ENCODE peak calls at places on chromosomes 7 and 10, in four cellular contexts. H is H1, T is K562, V is GM12878. E is an unnamed sample.

GRCh38 chr7:70432567-70433001 is 699.4 kb upstream of the GALNT17 start:
- DNase-seq in H (no peak), T (no peak), V (no peak), E (no peak)

GRCh38 chr7:16365177-16365576 is 56.2 kb downstream of the CRPPA start:
- DNase-seq in H (no peak), T (no peak), V (no peak), E (no peak)

GRCh38 chr10:72253002-72253401 is 20.7 kb upstream of the DDIT4 start:
- DNase-seq in H (no peak), T (no peak), V (no peak), E (no peak)

GRCh38 chr10:78765726-78766335 is 302.9 kb upstream of the ZMIZ1 start:
- DNase-seq in H (no peak), T (no peak), V (no peak), E (no peak)

GRCh38 chr10:22027666-22028238 is 24.2 kb upstream of the DNAJC1 start:
- DNase-seq in H (no peak), T (no peak), V (no peak), E (no peak)

GRCh38 chr10:60951272-60951724 is 7.3 kb upstream of the RHOBTB1 start:
- DNase-seq in H (no peak), T (no peak), V (no peak), E (peak; percentile 61)

GRCh38 chr10:44284198-44285084 is 100.5 kb downstream of the CXCL12 start:
- DNase-seq in H (no peak), T (peak; percentile 20), V (no peak), E (no peak)

GRCh38 chr10:393346-393745 is 258.1 kb downstream of the ZMYND11 start:
- DNase-seq in H (no peak), T (no peak), V (no peak), E (no peak)

GRCh38 chr7:8597565-8597964 is 164.2 kb downstream of the NXPH1 start:
- DNase-seq in H (no peak), T (no peak), V (no peak), E (no peak)

GRCh38 chr10:43820663-43821062 is 172.0 kb upstream of the ZNF32 start:
- DNase-seq in H (no peak), T (no peak), V (no peak), E (no peak)

GRCh38 chr10:86333813-86334514 is 32.6 kb downstream of the GRID1 start:
- DNase-seq in H (no peak), T (no peak), V (no peak), E (no peak)

GRCh38 chr10:28652703-28653102 is 24.6 kb upstream of the BAMBI start:
- DNase-seq in H (no peak), T (no peak), V (no peak), E (no peak)

GRCh38 chr10:89853796-89854195 is 152.4 kb downstream of the KIF20B start:
- DNase-seq in H (peak; percentile 39), T (peak; percentile 32), V (no peak), E (no peak)

GRCh38 chr10:123361832-123362231 is 207.6 kb downstream of the BUB3 start:
- DNase-seq in H (no peak), T (no peak), V (no peak), E (no peak)

GRCh38 chr10:88317099-88317498 is 266.0 kb downstream of the RNLS start:
- DNase-seq in H (no peak), T (no peak), V (no peak), E (no peak)

GRCh38 chr7:22318376-22318775 is 38.6 kb downstream of the RAPGEF5 start:
- DNase-seq in H (no peak), T (no peak), V (no peak), E (no peak)
- TF ChIP-seq CHD1 in H (no peak), T (no peak), V (no peak), E (no peak)

GRCh38 chr7:82760092-82760491 is 316.5 kb upstream of the CACNA2D1 start:
- DNase-seq in H (no peak), T (no peak), V (no peak), E (peak; percentile 31)

GRCh38 chr7:82760831-82761230 is 317.3 kb upstream of the CACNA2D1 start:
- DNase-seq in H (no peak), T (no peak), V (no peak), E (peak; percentile 7)

GRCh38 chr7:82762880-82763279 is 319.3 kb upstream of the CACNA2D1 start:
- DNase-seq in H (no peak), T (no peak), V (no peak), E (peak; percentile 47)
- TF ChIP-seq CHD1 in H (no peak), T (no peak), V (no peak), E (no peak)

GRCh38 chr7:37719077-37719476 is 35.5 kb downstream of the GPR141 start:
- DNase-seq in H (no peak), T (no peak), V (no peak), E (no peak)

GRCh38 chr7:37718585-37718984 is 35.0 kb downstream of the GPR141 start:
- DNase-seq in H (no peak), T (no peak), V (no peak), E (no peak)

GRCh38 chr7:37709631-37710509 is 26.3 kb downstream of the GPR141 start:
- DNase-seq in H (no peak), T (no peak), V (peak; percentile 75), E (no peak)

GRCh38 chr7:37713613-37714012 is 30.0 kb downstream of the GPR141 start:
- DNase-seq in H (no peak), T (no peak), V (no peak), E (no peak)

DNA sequence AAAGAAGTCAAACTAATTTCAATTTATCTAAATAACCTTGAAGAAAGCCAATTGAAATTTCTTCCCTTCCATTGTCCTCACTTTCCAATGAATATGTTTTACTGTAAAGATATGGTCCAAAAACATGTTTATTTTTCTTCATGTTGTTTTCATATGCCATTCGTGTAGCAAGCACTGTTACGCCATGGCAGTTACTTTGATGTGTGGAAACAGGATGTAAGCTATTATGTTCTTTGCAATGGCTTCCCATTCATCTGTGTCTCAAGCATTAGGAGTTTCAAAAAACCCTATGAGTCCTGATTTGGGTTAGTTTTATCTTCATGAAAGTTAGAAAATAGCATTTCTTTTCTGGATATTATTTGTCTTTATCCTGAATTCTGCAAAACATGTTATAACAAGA is 31.0 kb downstream of the GPR141 start:
- DNase-seq in H (no peak), T (no peak), V (no peak), E (no peak)
- TF ChIP-seq CHD1 in H (no peak), T (no peak), V (no peak), E (no peak)

GRCh38 chr7:50824882-50825281 is 42.2 kb upstream of the GRB10 start:
- DNase-seq in H (no peak), T (no peak), V (no peak), E (no peak)

GRCh38 chr7:50828801-50829200 is 46.1 kb upstream of the GRB10 start:
- DNase-seq in H (no peak), T (no peak), V (no peak), E (no peak)

GRCh38 chr7:50822716-50823115 is 40.0 kb upstream of the GRB10 start:
- DNase-seq in H (no peak), T (no peak), V (no peak), E (peak; percentile 50)

GRCh38 chr7:50827281-50827680 is 44.6 kb upstream of the GRB10 start:
- DNase-seq in H (no peak), T (no peak), V (no peak), E (no peak)

GRCh38 chr7:50826371-50827172 is 43.9 kb upstream of the GRB10 start:
- DNase-seq in H (no peak), T (peak; percentile 12), V (no peak), E (peak; percentile 87)
- TF ChIP-seq CHD1 in H (no peak), T (no peak), V (no peak), E (no peak)

GRCh38 chr7:112131016-112131415 is 75.2 kb downstream of the DOCK4 start:
- DNase-seq in H (no peak), T (no peak), V (no peak), E (no peak)
- TF ChIP-seq CHD1 in H (no peak), T (no peak), V (no peak), E (no peak)

DNA sequence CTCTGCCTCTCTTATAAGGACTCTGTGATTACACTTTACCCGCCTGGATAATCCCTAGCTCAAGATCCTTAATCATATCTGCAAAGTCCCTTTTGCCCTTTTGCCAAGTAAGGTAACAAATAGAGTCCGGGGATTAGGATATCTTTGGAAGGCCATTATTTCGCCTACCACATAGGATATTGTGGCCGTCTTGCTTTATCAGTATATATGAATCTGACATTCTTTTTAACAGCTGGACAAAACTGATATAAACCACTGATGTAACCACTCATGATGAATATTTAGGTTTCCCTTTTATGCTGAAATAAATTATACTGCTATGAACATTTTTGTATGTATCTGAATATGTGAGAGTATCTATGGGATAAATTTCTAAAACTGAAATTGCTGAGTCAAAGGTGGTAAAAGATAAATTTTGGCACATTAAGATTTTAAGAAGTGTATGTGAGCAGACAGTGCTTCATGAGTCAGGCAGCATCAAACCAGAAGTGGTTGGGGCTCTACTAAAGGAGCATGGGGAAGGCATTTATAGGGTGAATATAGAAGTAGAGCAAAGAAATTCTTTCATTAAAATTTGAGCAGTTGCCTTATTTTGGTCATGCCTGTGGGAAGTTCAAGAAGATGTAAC is 44.7 kb downstream of the AVL9 start:
- DNase-seq in H (no peak), T (peak; percentile 9), V (no peak), E (no peak)
- TF ChIP-seq CHD1 in H (no peak), T (no peak), V (no peak), E (no peak)

DNA sequence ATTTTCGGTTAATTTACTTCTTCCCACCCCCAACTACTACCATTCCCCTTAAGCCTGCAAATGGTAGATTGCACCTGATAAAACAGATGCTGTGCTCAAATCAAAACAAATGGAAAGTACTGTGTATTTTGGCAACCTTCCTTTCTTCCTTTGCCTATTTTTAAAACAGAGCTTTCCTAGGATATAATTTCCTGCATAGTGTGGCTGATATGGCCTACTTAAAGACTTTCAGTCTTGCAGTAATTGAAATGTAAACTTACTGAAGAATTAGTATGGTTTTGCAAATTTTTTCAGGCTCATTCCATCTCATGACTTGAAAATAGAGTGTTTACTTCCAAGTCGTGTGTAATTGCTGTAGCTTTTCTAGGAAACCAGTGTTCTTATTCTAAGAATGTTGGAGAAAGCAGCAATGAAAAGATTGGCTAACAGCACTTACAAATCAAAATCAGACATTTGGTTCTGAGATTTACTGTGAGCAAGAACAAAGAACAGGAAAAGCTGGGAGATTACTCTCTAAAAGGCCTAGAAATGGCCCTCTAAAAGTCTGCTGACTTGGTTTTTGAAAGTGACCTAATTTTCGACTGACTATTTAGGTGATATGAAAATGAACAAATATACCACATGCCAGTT is 52.0 kb downstream of the REEP3 start:
- DNase-seq in H (no peak), T (no peak), V (no peak), E (peak; percentile 87)
- TF ChIP-seq CHD1 in H (no peak), T (no peak), V (no peak), E (no peak)

DNA sequence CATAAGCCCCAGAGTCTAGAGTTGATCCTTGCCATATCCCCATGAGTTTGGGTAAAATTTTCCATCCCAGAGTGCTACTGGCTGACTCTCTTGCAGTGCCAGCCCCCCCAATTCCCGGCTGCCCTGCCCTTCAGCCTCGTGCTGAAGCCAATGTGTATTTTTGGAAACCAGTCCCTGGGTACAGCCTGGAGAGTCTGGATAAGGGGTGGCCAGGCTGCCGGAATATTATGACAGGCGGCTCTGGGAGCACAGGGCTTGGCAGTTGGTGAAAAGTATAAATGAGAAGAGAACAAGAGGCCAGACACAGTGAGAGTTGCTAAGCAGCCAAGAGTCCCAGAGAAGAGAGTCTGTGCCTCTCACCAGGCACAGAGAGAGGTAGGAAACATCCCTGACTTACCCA is 53.6 kb downstream of the TMEM130 start:
- DNase-seq in H (no peak), T (no peak), V (no peak), E (no peak)
- TF ChIP-seq CHD1 in H (no peak), T (no peak), V (no peak), E (no peak)